ENCODE peak calls at places on chromosomes 1 and 21, in four cellular contexts. One of them, this sample, is unnamed.

GRCh38 chr1:196060539-196060938 is 547.7 kb downstream of the KCNT2 start:
- DNase-seq in M059J: no peak
- DNase-seq in cardiac fibroblast: no peak
- DNase-seq in caudate nucleus: no peak
- DNase-seq in this sample: no peak

GRCh38 chr1:156980551-156980950 is 60.1 kb downstream of the LRRC71 start:
- DNase-seq in M059J: no peak
- DNase-seq in cardiac fibroblast: no peak
- DNase-seq in caudate nucleus: no peak
- DNase-seq in this sample: no peak

GRCh38 chr1:168421399-168422004 is 122.3 kb downstream of the XCL2 start:
- DNase-seq in M059J: no peak
- DNase-seq in cardiac fibroblast: no peak
- DNase-seq in caudate nucleus: no peak
- DNase-seq in this sample: no peak

GRCh38 chr21:33541756-33542639 is at the start of gene GART:
- DNase-seq in M059J: peak
- DNase-seq in cardiac fibroblast: peak
- DNase-seq in caudate nucleus: peak
- DNase-seq in this sample: peak

GRCh38 chr1:69553726-69554125 is 14.0 kb upstream of the LRRC7 start:
- DNase-seq in M059J: no peak
- DNase-seq in cardiac fibroblast: no peak
- DNase-seq in caudate nucleus: no peak
- DNase-seq in this sample: no peak

GRCh38 chr1:236980673-236981072 is 23.6 kb downstream of the MT1HL1 start:
- DNase-seq in M059J: peak
- DNase-seq in cardiac fibroblast: no peak
- DNase-seq in caudate nucleus: no peak
- DNase-seq in this sample: no peak

GRCh38 chr1:116981521-116982037 is 20.0 kb upstream of the CD101 start:
- DNase-seq in M059J: no peak
- DNase-seq in cardiac fibroblast: no peak
- DNase-seq in caudate nucleus: no peak
- DNase-seq in this sample: no peak

GRCh38 chr1:50742523-50742922 is 217.5 kb downstream of the FAF1 start:
- DNase-seq in M059J: peak
- DNase-seq in cardiac fibroblast: no peak
- DNase-seq in caudate nucleus: no peak
- DNase-seq in this sample: no peak

GRCh38 chr1:201536542-201536941 is 2.4 kb upstream of the NAV1 start:
- DNase-seq in M059J: peak
- DNase-seq in cardiac fibroblast: peak
- DNase-seq in caudate nucleus: no peak
- DNase-seq in this sample: peak

GRCh38 chr1:162072770-162073169 is 3.3 kb downstream of the NOS1AP start:
- DNase-seq in M059J: peak
- DNase-seq in cardiac fibroblast: no peak
- DNase-seq in caudate nucleus: no peak
- DNase-seq in this sample: no peak

GRCh38 chr1:37076168-37076567 is 41.9 kb upstream of the GRIK3 start:
- DNase-seq in M059J: no peak
- DNase-seq in cardiac fibroblast: no peak
- DNase-seq in caudate nucleus: no peak
- DNase-seq in this sample: no peak

GRCh38 chr1:50346621-50347020 is 76.6 kb downstream of the DMRTA2 start:
- DNase-seq in M059J: no peak
- DNase-seq in cardiac fibroblast: no peak
- DNase-seq in caudate nucleus: no peak
- DNase-seq in this sample: no peak

GRCh38 chr1:5227114-5227513 is 572.7 kb downstream of the AJAP1 start:
- DNase-seq in M059J: no peak
- DNase-seq in cardiac fibroblast: no peak
- DNase-seq in caudate nucleus: no peak
- DNase-seq in this sample: no peak

GRCh38 chr1:35931424-35932157 is 686 bp downstream of the AGO3 start:
- DNase-seq in M059J: peak
- DNase-seq in cardiac fibroblast: no peak
- DNase-seq in caudate nucleus: no peak
- DNase-seq in this sample: no peak

GRCh38 chr1:32494196-32494595 is 29.3 kb downstream of the ZBTB8B start:
- DNase-seq in M059J: no peak
- DNase-seq in cardiac fibroblast: peak
- DNase-seq in caudate nucleus: no peak
- DNase-seq in this sample: no peak

GRCh38 chr1:15758953-15759661 is 512 bp downstream of the FBLIM1 start:
- DNase-seq in M059J: peak
- DNase-seq in cardiac fibroblast: peak
- DNase-seq in caudate nucleus: no peak
- DNase-seq in this sample: no peak

GRCh38 chr21:29434081-29434480 is 135.4 kb downstream of the BACH1 start:
- DNase-seq in M059J: no peak
- DNase-seq in cardiac fibroblast: no peak
- DNase-seq in caudate nucleus: no peak
- DNase-seq in this sample: no peak

GRCh38 chr1:211381481-211382181 is 55.0 kb downstream of the TRAF5 start:
- DNase-seq in M059J: no peak
- DNase-seq in cardiac fibroblast: no peak
- DNase-seq in caudate nucleus: no peak
- DNase-seq in this sample: no peak

GRCh38 chr1:174872615-174873058 is 127.1 kb upstream of the CACYBP start:
- DNase-seq in M059J: peak
- DNase-seq in cardiac fibroblast: no peak
- DNase-seq in caudate nucleus: no peak
- DNase-seq in this sample: no peak

GRCh38 chr1:111309690-111310089 is 19.0 kb downstream of the CHIA start:
- DNase-seq in M059J: no peak
- DNase-seq in cardiac fibroblast: no peak
- DNase-seq in caudate nucleus: no peak
- DNase-seq in this sample: no peak

GRCh38 chr1:75132421-75133381 is 1.5 kb upstream of the LHX8 start:
- DNase-seq in M059J: no peak
- DNase-seq in cardiac fibroblast: no peak
- DNase-seq in caudate nucleus: no peak
- DNase-seq in this sample: no peak

GRCh38 chr1:42966688-42967609 is 8.3 kb upstream of the SLC2A1 start:
- DNase-seq in M059J: peak
- DNase-seq in cardiac fibroblast: peak
- DNase-seq in caudate nucleus: peak
- DNase-seq in this sample: peak

This sample was measured in H54.